ENCODE peak calls at places on chromosomes 12 and 14, in six cellular contexts. P is GM12878, K is HL-60, J is A549, B is HepG2, D is GM23338. S is an unnamed sample.

GRCh38 chr14:41629876-41630275 is 23.2 kb downstream of the LRFN5 start:
- DNase-seq in P (no peak), D (no peak), K (no peak), B (no peak), J (no peak), S (no peak)

GRCh38 chr12:121536929-121537813 is 43.7 kb downstream of the KDM2B start:
- DNase-seq in B (peak; percentile 76), D (peak; percentile 75), P (peak; percentile 82), J (peak; percentile 76), K (peak; percentile 93), S (no peak)

GRCh38 chr12:11705010-11705409 is 55.5 kb downstream of the ETV6 start:
- DNase-seq in J (peak; percentile 54), K (no peak), D (no peak), B (peak; percentile 69), P (no peak), S (no peak)

GRCh38 chr14:85978851-85979250 is 448.9 kb downstream of the FLRT2 start:
- DNase-seq in J (no peak), B (no peak), P (no peak), K (no peak), D (no peak), S (no peak)

GRCh38 chr12:113090740-113091139 is 34.2 kb downstream of the DTX1 start:
- DNase-seq in P (no peak), K (no peak), J (no peak), D (no peak), B (no peak), S (no peak)

GRCh38 chr14:72657214-72657921 is 236.5 kb downstream of the DPF3 start:
- DNase-seq in K (no peak), D (no peak), P (no peak), B (no peak), J (no peak), S (no peak)

GRCh38 chr12:11183009-11183408 is 3.7 kb downstream of the TAS2R42 start:
- DNase-seq in P (no peak), J (no peak), B (no peak), K (no peak), D (no peak), S (no peak)

GRCh38 chr14:47208434-47208833 is 467.0 kb downstream of the MDGA2 start:
- DNase-seq in B (no peak), K (no peak), D (peak; percentile 17), P (no peak), J (no peak), S (no peak)

GRCh38 chr12:130948751-130949150 is 5.0 kb upstream of the ADGRD1 start:
- DNase-seq in K (no peak), B (no peak), J (no peak), D (no peak), P (no peak), S (no peak)

GRCh38 chr12:123035841-123036240 is 55.4 kb downstream of the ARL6IP4 start:
- DNase-seq in J (no peak), P (no peak), B (no peak), K (no peak), D (no peak), S (no peak)

GRCh38 chr14:69606258-69606657 is 5.1 kb upstream of the SUSD6 start:
- DNase-seq in J (no peak), K (no peak), B (peak; percentile 81), D (no peak), P (no peak), S (no peak)

GRCh38 chr12:49827351-49828099 is 688 bp downstream of the NCKAP5L start:
- DNase-seq in P (no peak), J (peak; percentile 54), K (peak; percentile 24), D (peak; percentile 90), B (peak; percentile 71), S (no peak)

GRCh38 chr14:99995700-99996356 is 69.4 kb upstream of the EVL start:
- DNase-seq in J (peak; percentile 75), K (peak; percentile 81), P (peak; percentile 89), B (peak; percentile 55), D (peak; percentile 93), S (peak; percentile 36)

GRCh38 chr14:31988237-31988636 is 88.9 kb upstream of the ARHGAP5 start:
- DNase-seq in J (no peak), K (no peak), B (peak; percentile 40), P (no peak), D (no peak), S (no peak)

DNA sequence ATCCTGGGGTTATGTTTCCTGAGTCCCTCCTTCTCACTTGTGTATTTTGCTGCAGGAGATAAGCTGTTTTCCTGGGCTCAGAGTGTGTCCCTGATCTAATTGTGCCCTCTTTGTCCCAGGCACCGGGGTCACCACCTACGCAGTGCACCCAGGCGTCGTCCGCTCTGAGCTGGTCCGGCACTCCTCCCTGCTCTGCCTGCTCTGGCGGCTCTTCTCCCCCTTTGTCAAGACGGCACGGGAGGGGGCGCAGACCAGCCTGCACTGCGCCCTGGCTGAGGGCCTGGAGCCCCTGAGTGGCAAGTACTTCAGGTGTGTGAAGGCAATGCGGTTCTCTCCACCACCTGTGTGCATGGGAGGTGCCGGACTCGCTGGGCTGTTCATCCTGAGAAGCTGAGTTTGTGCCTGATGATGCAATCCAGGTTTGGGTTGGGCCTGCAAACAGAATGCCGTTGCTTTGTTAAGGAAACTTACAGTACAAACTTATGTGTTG is 27.4 kb downstream of the RDH12 start:
- DNase-seq in J (no peak), K (no peak), D (peak; percentile 87), B (peak; percentile 28), P (no peak), S (no peak)
- TF ChIP-seq REST in J (no peak), K (no peak), D (no peak), B (no peak), P (no peak), S (no peak)

DNA sequence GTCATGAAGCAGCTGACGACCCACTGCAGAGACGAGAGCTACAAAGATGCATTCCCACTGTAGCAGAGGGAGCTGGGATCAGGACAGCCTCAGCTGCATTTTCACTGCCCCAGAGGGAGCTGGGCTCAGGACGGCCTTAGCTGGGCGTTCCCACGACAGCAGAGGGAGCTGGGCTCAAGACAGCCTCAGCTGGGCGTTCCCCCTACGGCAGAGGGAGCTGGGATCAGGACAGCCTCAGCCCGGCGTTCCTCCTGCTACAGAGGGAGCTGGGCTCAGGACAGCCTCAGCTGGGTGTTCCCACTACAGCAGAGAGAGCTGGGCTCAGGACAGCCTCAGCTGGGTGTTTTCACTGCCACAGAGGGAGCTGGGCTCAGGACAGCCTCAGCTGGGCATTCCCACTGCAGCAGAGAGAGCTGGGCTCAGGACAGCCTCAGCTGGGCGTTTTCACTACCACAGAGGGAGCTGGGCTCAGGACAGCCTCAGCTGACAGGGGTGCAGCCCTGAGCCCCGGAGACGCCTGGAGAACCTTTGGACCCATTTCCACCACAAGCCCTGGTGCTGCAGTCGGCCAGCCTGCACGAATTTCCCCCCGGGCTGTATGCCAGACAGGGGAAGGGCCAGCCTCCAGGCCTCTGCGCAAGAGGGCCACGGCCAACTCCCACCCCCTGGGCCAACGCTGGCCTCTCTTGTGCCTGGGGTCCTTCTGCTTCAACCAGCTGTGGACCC is 2.8 kb upstream of the C14orf180 start:
- DNase-seq in K (no peak), D (no peak), J (peak; percentile 39), P (no peak), B (peak; percentile 25), S (no peak)
- TF ChIP-seq REST in K (no peak), D (no peak), J (no peak), P (no peak), B (no peak), S (no peak)

GRCh38 chr12:1796515-1797010 is 23.8 kb upstream of the LRTM2 start:
- DNase-seq in D (peak; percentile 51), B (no peak), J (no peak), P (no peak), K (peak; percentile 72), S (no peak)
- TF ChIP-seq REST in D (no peak), B (no peak), J (no peak), P (no peak), K (no peak), S (no peak)

DNA sequence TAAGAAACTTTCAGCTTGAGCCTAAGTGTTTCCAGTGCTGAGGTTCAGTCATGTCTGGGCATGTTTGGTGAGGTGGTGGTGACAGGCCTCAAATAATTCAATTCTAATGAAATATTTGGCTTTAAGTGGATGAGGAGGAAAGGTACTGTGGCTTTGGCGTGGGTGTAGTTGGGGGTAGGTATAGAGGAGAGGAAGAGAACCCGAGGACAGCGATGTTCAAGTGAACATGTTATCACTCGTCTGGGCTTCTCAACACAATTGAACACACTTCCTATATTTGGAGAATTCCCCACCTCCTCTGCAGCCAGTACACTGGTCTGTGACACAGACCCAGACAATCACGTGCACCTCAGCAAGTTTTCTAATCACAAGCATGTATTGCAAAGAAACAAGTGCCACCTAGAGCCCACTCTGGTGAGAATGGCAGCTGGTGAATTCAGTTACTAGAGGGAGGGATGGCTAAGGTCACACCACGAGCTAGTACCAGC is 53.0 kb downstream of the IFNG-AS1 start:
- DNase-seq in B (peak; percentile 3), P (peak; percentile 65), K (no peak), J (no peak), D (no peak), S (no peak)
- TF ChIP-seq REST in B (no peak), P (no peak), K (no peak), J (no peak), D (no peak), S (no peak)

DNA sequence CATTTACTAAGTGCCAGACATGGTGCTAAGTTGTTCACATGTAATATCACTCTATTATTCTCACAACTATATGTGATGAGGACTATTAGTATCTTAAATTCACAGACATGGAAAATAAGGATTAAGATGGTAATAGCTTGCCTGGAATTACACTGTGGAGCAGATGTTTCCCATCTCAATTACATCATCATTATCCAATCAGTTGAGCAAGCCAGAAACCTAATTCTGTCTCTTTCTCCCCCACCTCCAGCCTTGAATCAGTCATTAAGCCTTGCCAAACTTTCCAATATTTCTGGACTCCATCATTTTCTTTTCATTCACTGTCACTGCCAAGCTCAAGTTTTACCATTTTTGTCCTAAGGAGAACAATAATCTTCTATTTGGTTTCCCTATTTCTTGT is 287.8 kb upstream of the KITLG start:
- DNase-seq in P (no peak), K (no peak), B (no peak), D (no peak), J (no peak), S (no peak)
- TF ChIP-seq REST in P (no peak), K (no peak), B (no peak), D (no peak), J (no peak), S (no peak)

GRCh38 chr12:94615284-94616216 is 34.8 kb downstream of the TMCC3 start:
- DNase-seq in P (no peak), J (peak; percentile 61), D (no peak), K (no peak), B (peak; percentile 35), S (no peak)
- TF ChIP-seq REST in P (no peak), J (no peak), D (no peak), K (no peak), B (no peak), S (no peak)

GRCh38 chr12:46264057-46264456 is 4.8 kb downstream of the SLC38A1 start:
- DNase-seq in D (no peak), J (no peak), P (no peak), K (no peak), B (no peak), S (no peak)
- TF ChIP-seq REST in D (no peak), J (no peak), P (no peak), K (no peak), B (no peak), S (no peak)

S was measured in Panc1.